ENCODE peak calls at places on chromosomes 13 and 19, in ten cellular contexts. E is WTC11, K is heart left ventricle, Y is endothelial cell, H is upper lobe of left lung, V is LNCaP clone FGC, Q is MCF 10A, Z is PC-3, C is B cell, L is fibroblast of the aortic adventitia. N is an unnamed sample.

GRCh38 chr19:34317311-34317927 is 47.6 kb upstream of the GPI start:
- DNase-seq in E (no peak), K (no peak), Y (no peak), H (no peak), V (no peak), Q (no peak), Z (no peak), C (no peak), L (no peak), N (no peak)

GRCh38 chr13:110134801-110135200 is 172.2 kb downstream of the COL4A1 start:
- DNase-seq in E (no peak), K (peak), Y (no peak), H (no peak), V (no peak), Q (no peak), Z (no peak), C (no peak), L (no peak), N (no peak)

GRCh38 chr13:114097893-114098688 is 34.3 kb downstream of the RASA3 start:
- DNase-seq in E (peak), K (peak), Y (no peak), H (peak), V (no peak), Q (no peak), Z (no peak), C (no peak), L (no peak), N (no peak)

GRCh38 chr19:56294557-56294956 is 20.1 kb downstream of the ZSCAN5A start:
- DNase-seq in E (no peak), K (no peak), Y (no peak), H (no peak), V (peak), Q (peak), Z (peak), C (no peak), L (no peak), N (no peak)

GRCh38 chr13:46603165-46603603 is 50.2 kb downstream of the LRCH1 start:
- DNase-seq in E (no peak), K (peak), Y (no peak), H (no peak), V (no peak), Q (peak), Z (peak), C (no peak), L (peak), N (peak)

GRCh38 chr19:19540707-19541515 is 2.8 kb downstream of the CILP2 start:
- DNase-seq in E (peak), K (no peak), Y (peak), H (peak), V (no peak), Q (peak), Z (peak), C (peak), L (no peak), N (no peak)

GRCh38 chr19:9070066-9070465 is 16.8 kb upstream of the OR1M1 start:
- DNase-seq in E (peak), K (no peak), Y (no peak), H (no peak), V (no peak), Q (no peak), Z (no peak), C (no peak), L (no peak), N (no peak)

GRCh38 chr19:5891938-5892771 is 11.4 kb downstream of the NDUFA11 start:
- DNase-seq in E (peak), K (no peak), Y (peak), H (peak), V (no peak), Q (peak), Z (peak), C (no peak), L (peak), N (no peak)

GRCh38 chr13:99124046-99124400 is 76.6 kb upstream of the UBAC2 start:
- DNase-seq in E (no peak), K (no peak), Y (no peak), H (no peak), V (no peak), Q (no peak), Z (no peak), C (no peak), L (no peak), N (no peak)

GRCh38 chr19:10226376-10227214 is 4.5 kb downstream of the S1PR2 start:
- DNase-seq in E (no peak), K (peak), Y (no peak), H (peak), V (no peak), Q (no peak), Z (no peak), C (no peak), L (peak), N (peak)

GRCh38 chr13:97371486-97372109 is 62.4 kb upstream of the RAP2A start:
- DNase-seq in E (no peak), K (no peak), Y (no peak), H (no peak), V (no peak), Q (no peak), Z (no peak), C (no peak), L (no peak), N (no peak)

GRCh38 chr13:52599037-52599852 is 43.0 kb upstream of the HNRNPA1L2 start:
- DNase-seq in E (no peak), K (no peak), Y (peak), H (no peak), V (no peak), Q (peak), Z (no peak), C (no peak), L (peak), N (peak)

GRCh38 chr13:48070942-48071341 is 24.0 kb downstream of the MED4 start:
- DNase-seq in E (no peak), K (no peak), Y (no peak), H (no peak), V (no peak), Q (no peak), Z (no peak), C (no peak), L (no peak), N (no peak)

GRCh38 chr19:47776568-47776967 is 1.9 kb upstream of the SELENOW start:
- DNase-seq in E (no peak), K (no peak), Y (peak), H (no peak), V (no peak), Q (peak), Z (peak), C (no peak), L (no peak), N (no peak)

GRCh38 chr13:42495256-42495655 is 78.7 kb upstream of the TNFSF11 start:
- DNase-seq in E (no peak), K (no peak), Y (no peak), H (no peak), V (no peak), Q (no peak), Z (peak), C (no peak), L (peak), N (no peak)

GRCh38 chr19:19120308-19121156 is 17.7 kb downstream of the TMEM161A start:
- DNase-seq in E (peak), K (peak), Y (peak), H (no peak), V (no peak), Q (no peak), Z (no peak), C (no peak), L (peak), N (no peak)

GRCh38 chr13:34913040-34913439 is 29.0 kb upstream of the NBEA start:
- DNase-seq in E (peak), K (no peak), Y (peak), H (no peak), V (no peak), Q (peak), Z (peak), C (no peak), L (no peak), N (peak)

GRCh38 chr19:35381318-35381717 is 10.4 kb downstream of the GPR42 start:
- DNase-seq in E (no peak), K (no peak), Y (no peak), H (no peak), V (no peak), Q (no peak), Z (no peak), C (no peak), L (no peak), N (no peak)

GRCh38 chr19:47225746-47226425 is 5.1 kb downstream of the BBC3 start:
- DNase-seq in E (peak), K (peak), Y (peak), H (peak), V (no peak), Q (peak), Z (peak), C (peak), L (peak), N (peak)

GRCh38 chr19:58097783-58098681 is at the start of gene ZSCAN18:
- DNase-seq in E (peak), K (peak), Y (peak), H (peak), V (peak), Q (no peak), Z (no peak), C (peak), L (peak), N (peak)

GRCh38 chr13:41916173-41916954 is 44.5 kb downstream of the VWA8 start:
- DNase-seq in E (no peak), K (no peak), Y (no peak), H (no peak), V (no peak), Q (peak), Z (peak), C (no peak), L (peak), N (peak)

GRCh38 chr13:23639672-23640275 is 69.6 kb downstream of the TNFRSF19 start:
- DNase-seq in E (no peak), K (no peak), Y (no peak), H (no peak), V (no peak), Q (no peak), Z (no peak), C (no peak), L (no peak), N (no peak)

GRCh38 chr13:110070046-110070445 is 236.9 kb downstream of the COL4A1 start:
- DNase-seq in E (no peak), K (no peak), Y (no peak), H (no peak), V (no peak), Q (no peak), Z (no peak), C (no peak), L (no peak), N (no peak)

GRCh38 chr13:110528911-110529310 is 32.6 kb downstream of the RAB20 start:
- DNase-seq in E (no peak), K (no peak), Y (no peak), H (no peak), V (no peak), Q (no peak), Z (no peak), C (no peak), L (no peak), N (no peak)

GRCh38 chr13:32010137-32010536 is 21.4 kb upstream of the FRY start:
- DNase-seq in E (no peak), K (no peak), Y (no peak), H (no peak), V (no peak), Q (no peak), Z (no peak), C (no peak), L (no peak), N (no peak)

GRCh38 chr19:6108721-6109633 is 1.3 kb downstream of the RFX2 start:
- DNase-seq in E (peak), K (peak), Y (peak), H (peak), V (no peak), Q (no peak), Z (peak), C (peak), L (peak), N (peak)

GRCh38 chr13:59879281-59879680 is 284.4 kb downstream of the DIAPH3 start:
- DNase-seq in E (no peak), K (no peak), Y (no peak), H (no peak), V (no peak), Q (no peak), Z (no peak), C (no peak), L (no peak), N (no peak)

GRCh38 chr13:30047154-30047874 is 196.9 kb upstream of the UBL3 start:
- DNase-seq in E (no peak), K (no peak), Y (no peak), H (no peak), V (no peak), Q (no peak), Z (no peak), C (no peak), L (peak), N (no peak)

GRCh38 chr13:75486146-75486545 is 4.2 kb upstream of the TBC1D4 start:
- DNase-seq in E (no peak), K (no peak), Y (no peak), H (no peak), V (no peak), Q (no peak), Z (no peak), C (no peak), L (no peak), N (no peak)

GRCh38 chr13:31860002-31860401 is 120.7 kb downstream of the RXFP2 start:
- DNase-seq in E (no peak), K (no peak), Y (no peak), H (no peak), V (no peak), Q (no peak), Z (no peak), C (no peak), L (no peak), N (no peak)

GRCh38 chr19:8158411-8159074 is 9.2 kb upstream of the FBN3 start:
- DNase-seq in E (peak), K (peak), Y (peak), H (no peak), V (peak), Q (peak), Z (peak), C (peak), L (peak), N (peak)

GRCh38 chr19:41887711-41888382 is 4.9 kb downstream of the ARHGEF1 start:
- DNase-seq in E (peak), K (no peak), Y (no peak), H (peak), V (no peak), Q (peak), Z (peak), C (peak), L (no peak), N (peak)
- TF ChIP-seq CTCF in E (no peak), K (no peak), Y (no peak), H (peak), V (no peak), Q (peak), Z (peak), C (peak), L (no peak), N (peak)

GRCh38 chr19:45469132-45469834 is 1.5 kb downstream of the FOSB start:
- DNase-seq in E (peak), K (peak), Y (peak), H (peak), V (no peak), Q (peak), Z (peak), C (peak), L (peak), N (peak)
- TF ChIP-seq CTCF in E (no peak), K (no peak), Y (no peak), H (no peak), V (no peak), Q (no peak), Z (no peak), C (no peak), L (no peak), N (peak)

DNA sequence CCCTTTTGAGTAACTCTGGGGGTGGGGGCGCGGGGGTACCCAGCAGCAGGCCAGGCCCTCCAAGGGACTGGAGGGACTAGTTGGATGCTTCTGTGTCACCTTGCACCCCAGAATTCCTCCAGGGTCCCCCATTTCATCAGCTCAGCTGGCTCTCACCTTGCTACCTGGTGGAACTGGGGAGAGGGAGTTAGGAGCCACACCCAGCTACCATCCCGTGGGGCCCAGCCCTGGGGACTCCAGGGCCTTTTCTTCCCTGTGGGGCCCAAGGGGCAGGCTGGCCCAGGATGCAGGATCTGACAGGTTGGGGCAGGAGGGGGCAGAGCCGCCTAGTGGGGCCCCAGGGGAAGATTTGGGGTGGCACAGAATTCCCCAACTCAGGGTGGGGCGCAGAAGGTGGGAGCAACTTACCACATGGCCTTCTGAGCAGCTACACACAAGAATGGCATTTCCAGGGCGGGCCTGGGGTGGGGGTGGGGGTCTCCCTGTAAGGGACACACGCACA is 32.8 kb upstream of the NANOS3 start:
- DNase-seq in E (no peak), K (no peak), Y (no peak), H (no peak), V (no peak), Q (peak), Z (no peak), C (no peak), L (no peak), N (no peak)
- TF ChIP-seq CTCF in E (no peak), K (no peak), Y (no peak), H (no peak), V (no peak), Q (peak), Z (no peak), C (no peak), L (no peak), N (no peak)

GRCh38 chr19:1650627-1651009 is 1.8 kb downstream of the TCF3 start:
- DNase-seq in E (peak), K (no peak), Y (no peak), H (no peak), V (no peak), Q (no peak), Z (no peak), C (no peak), L (peak), N (no peak)
- TF ChIP-seq CTCF in E (no peak), K (no peak), Y (no peak), H (no peak), V (no peak), Q (no peak), Z (no peak), C (peak), L (no peak), N (peak)